ENCODE peak calls at places on chromosomes 6 and 20, in eight cellular contexts. U is GM23338, S is MM.1S, J is neural progenitor cell, C is PC-3, P is HCT116, Q is GM23248, O is SK-N-SH. M is an unnamed sample.

GRCh38 chr6:145453376-145453775 is 281.9 kb downstream of the EPM2A start:
- DNase-seq in U (peak; percentile 47), S (no peak), J (peak; percentile 3), C (no peak), P (peak; percentile 12), Q (peak; percentile 4), O (peak; percentile 9), M (no peak)

GRCh38 chr6:153503810-153504209 is 372.7 kb upstream of the RGS17 start:
- DNase-seq in U (peak; percentile 87), S (no peak), J (peak; percentile 51), C (peak; percentile 12), P (peak; percentile 32), Q (peak; percentile 3), O (no peak), M (no peak)

GRCh38 chr6:71887744-71888115 is 1.4 kb downstream of the RIMS1 start:
- DNase-seq in U (no peak), S (no peak), J (no peak), C (no peak), P (no peak), Q (no peak), O (no peak), M (no peak)

GRCh38 chr6:158939255-158940170 is 60.5 kb downstream of the RSPH3 start:
- DNase-seq in U (peak; percentile 65), S (no peak), J (peak; percentile 21), C (no peak), P (no peak), Q (peak; percentile 16), O (no peak), M (peak; percentile 22)

GRCh38 chr6:163661271-163661671 is 246.8 kb downstream of the QKI start:
- DNase-seq in U (no peak), S (no peak), J (no peak), C (no peak), P (no peak), Q (no peak), O (no peak), M (no peak)

GRCh38 chr6:125953502-125953875 is 3.1 kb upstream of the HINT3 start:
- DNase-seq in U (peak; percentile 76), S (peak; percentile 90), J (peak; percentile 56), C (peak; percentile 61), P (no peak), Q (no peak), O (no peak), M (peak; percentile 83)

GRCh38 chr6:152922706-152923105 is 60.1 kb downstream of the FBXO5 start:
- DNase-seq in U (no peak), S (no peak), J (no peak), C (no peak), P (no peak), Q (no peak), O (no peak), M (no peak)

GRCh38 chr6:72709436-72709835 is 87.6 kb downstream of the KCNQ5 start:
- DNase-seq in U (no peak), S (no peak), J (no peak), C (no peak), P (no peak), Q (no peak), O (no peak), M (no peak)

GRCh38 chr20:6071162-6071695 is 17.4 kb upstream of the LRRN4 start:
- DNase-seq in U (no peak), S (no peak), J (no peak), C (no peak), P (no peak), Q (no peak), O (no peak), M (no peak)

GRCh38 chr6:43242908-43243648 is at the start of gene TTBK1:
- DNase-seq in U (peak; percentile 64), S (no peak), J (peak; percentile 65), C (no peak), P (no peak), Q (peak; percentile 26), O (peak; percentile 95), M (no peak)

GRCh38 chr20:38343107-38343797 is 3.0 kb upstream of the LBP start:
- DNase-seq in U (no peak), S (no peak), J (no peak), C (no peak), P (no peak), Q (no peak), O (no peak), M (peak; percentile 27)

GRCh38 chr6:127376685-127377084 is 33.3 kb upstream of the ECHDC1 start:
- DNase-seq in U (no peak), S (no peak), J (no peak), C (no peak), P (no peak), Q (no peak), O (no peak), M (no peak)

GRCh38 chr6:75830959-75831885 is 82.2 kb downstream of the MYO6 start:
- DNase-seq in U (no peak), S (no peak), J (no peak), C (no peak), P (no peak), Q (peak; percentile 93), O (no peak), M (no peak)

GRCh38 chr6:73514746-73515110 is 6.1 kb downstream of the EEF1A1 start:
- DNase-seq in U (peak; percentile 42), S (no peak), J (no peak), C (no peak), P (no peak), Q (peak; percentile 32), O (no peak), M (no peak)

GRCh38 chr20:21090738-21091120 is 15.4 kb downstream of the LINC00237 start:
- DNase-seq in U (no peak), S (no peak), J (no peak), C (no peak), P (no peak), Q (no peak), O (no peak), M (no peak)

GRCh38 chr20:38247166-38247509 is 13.4 kb downstream of the KIAA1755 start:
- DNase-seq in U (no peak), S (no peak), J (no peak), C (no peak), P (no peak), Q (no peak), O (no peak), M (no peak)

GRCh38 chr6:53837875-53838806 is 43.3 kb downstream of the LRRC1 start:
- DNase-seq in U (no peak), S (no peak), J (peak; percentile 74), C (no peak), P (no peak), Q (no peak), O (no peak), M (no peak)

GRCh38 chr6:46381579-46381978 is 109.7 kb downstream of the RCAN2 start:
- DNase-seq in U (no peak), S (no peak), J (no peak), C (no peak), P (no peak), Q (no peak), O (no peak), M (no peak)

GRCh38 chr6:30061766-30062458 is 847 bp downstream of the POLR1H start:
- DNase-seq in U (peak; percentile 23), S (no peak), J (no peak), C (peak; percentile 44), P (no peak), Q (peak; percentile 57), O (peak; percentile 38), M (peak; percentile 29)

GRCh38 chr20:609371-609964 is 641 bp downstream of the TCF15 start:
- DNase-seq in U (peak; percentile 46), S (no peak), J (no peak), C (no peak), P (no peak), Q (no peak), O (peak; percentile 75), M (no peak)

DNA sequence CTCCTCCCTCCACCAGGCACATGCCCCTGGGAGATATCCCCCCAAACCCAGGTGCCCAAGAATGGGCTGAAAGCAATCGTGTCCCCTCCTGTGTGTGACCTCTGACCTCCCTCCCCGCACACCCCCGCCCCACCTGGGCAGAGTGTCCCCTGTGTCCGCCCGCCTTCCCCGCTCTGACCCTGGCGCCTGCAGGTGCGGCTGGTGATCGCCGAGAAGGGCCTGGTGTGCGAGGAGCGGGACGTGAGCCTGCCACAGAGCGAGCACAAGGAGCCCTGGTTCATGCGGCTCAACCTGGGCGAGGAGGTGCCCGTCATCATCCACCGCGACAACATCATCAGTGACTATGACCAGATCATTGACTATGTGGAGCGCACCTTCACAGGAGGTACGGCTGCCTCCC is 9.9 kb downstream of the GDAP1L1 start:
- DNase-seq in U (no peak), S (no peak), J (no peak), C (no peak), P (no peak), Q (no peak), O (no peak), M (no peak)
- H4K20me1 ChIP-seq in U (no peaks in the 10 kb centered on the region), S (no peaks in the 10 kb centered on the region), J (no peaks in the 10 kb centered on the region), C (no peaks in the 10 kb centered on the region), P (no peaks in the 10 kb centered on the region), Q (no peaks in the 10 kb centered on the region), O (no peaks in the 10 kb centered on the region), M (no peaks in the 10 kb centered on the region)

DNA sequence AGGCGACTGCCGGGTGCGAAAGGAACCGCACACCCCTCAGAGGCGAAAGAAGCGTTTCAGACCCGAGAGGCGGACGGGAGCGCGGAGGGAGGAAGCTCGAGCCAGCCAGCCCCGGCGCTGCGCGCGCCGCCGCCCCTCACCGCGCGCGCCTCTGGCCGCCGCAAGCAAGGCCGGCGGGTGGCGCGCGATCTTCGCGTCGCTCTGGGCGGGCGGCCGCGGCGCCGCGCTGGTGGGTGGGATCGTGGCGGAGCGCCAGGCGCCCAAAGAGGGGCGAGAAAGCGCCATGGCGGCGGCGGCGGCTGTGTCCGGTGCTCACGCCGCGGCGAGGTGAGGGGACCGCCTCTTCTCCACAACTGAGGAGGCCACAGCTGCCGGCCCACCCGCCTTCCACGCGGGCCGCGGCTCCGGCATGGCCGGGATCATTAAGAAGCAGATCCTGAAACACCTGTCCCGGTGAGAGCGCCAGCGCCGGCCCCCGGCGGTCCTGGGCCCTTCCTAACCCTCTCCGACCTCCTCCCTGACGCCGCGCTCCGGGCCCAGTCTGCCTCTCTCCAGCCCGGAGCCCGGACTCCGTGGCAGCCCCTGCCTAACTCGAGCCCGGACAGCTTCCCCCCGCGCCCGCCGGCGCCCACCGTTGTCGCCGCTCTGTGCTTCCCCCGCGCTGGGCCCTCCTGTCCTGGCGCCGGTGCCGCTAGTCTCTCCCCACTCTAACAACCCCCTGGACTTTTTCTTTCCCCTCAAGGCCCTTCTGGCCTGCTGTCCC is at the start of gene BLTP3A:
- DNase-seq in U (peak; percentile 87), S (peak; percentile 85), J (peak; percentile 93), C (peak; percentile 80), P (peak; percentile 33), Q (peak; percentile 89), O (peak; percentile 94), M (peak; percentile 94)
- TF ChIP-seq EZH2phosphoT487 in U (no peak), S (no peak), J (no peak), C (no peak), P (no peak), Q (no peak), O (no peak), M (no peak)

GRCh38 chr20:23200914-23201313 is 114.8 kb upstream of the CD93 start:
- DNase-seq in U (peak; percentile 85), S (no peak), J (peak; percentile 51), C (peak; percentile 70), P (peak; percentile 48), Q (peak; percentile 30), O (peak; percentile 16), M (peak; percentile 75)
- H3K27me3 ChIP-seq in U (no peaks in the 10 kb centered on the region), S (no peaks in the 10 kb centered on the region), J (peaks cover 63% of the 10 kb centered on the region), C (no peaks in the 10 kb centered on the region), P (peaks cover 33% of the 10 kb centered on the region), Q (no peaks in the 10 kb centered on the region), O (peaks cover 80% of the 10 kb centered on the region), M (no peaks in the 10 kb centered on the region)

DNA sequence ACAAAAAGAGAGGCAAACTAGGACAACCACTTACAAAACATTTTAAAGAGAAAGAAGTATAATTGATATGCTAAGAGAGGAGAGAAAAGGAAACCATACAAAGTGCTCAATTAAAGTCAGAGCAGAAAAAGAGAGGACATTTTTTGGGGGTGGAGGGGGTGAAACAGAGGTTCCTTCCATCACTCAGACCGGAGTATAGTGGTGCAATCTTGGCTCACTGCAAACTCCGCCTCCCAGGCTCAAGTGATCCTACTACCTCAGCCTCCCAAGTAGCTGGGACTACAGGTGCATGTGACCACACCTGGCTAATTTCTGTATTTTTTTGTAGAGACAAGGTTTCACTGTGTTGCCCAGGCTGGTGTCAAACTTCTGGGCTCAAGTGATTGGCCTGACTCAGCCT is 9.4 kb downstream of the WASF1 start:
- DNase-seq in U (peak; percentile 16), S (no peak), J (no peak), C (no peak), P (no peak), Q (no peak), O (no peak), M (no peak)
- H4K20me1 ChIP-seq in U (peaks cover 12% of the 10 kb centered on the region), S (no peaks in the 10 kb centered on the region), J (peaks cover 97% of the 10 kb centered on the region), C (no peaks in the 10 kb centered on the region), P (peaks cover 6% of the 10 kb centered on the region), Q (peaks cover 20% of the 10 kb centered on the region), O (peaks cover 57% of the 10 kb centered on the region), M (peaks cover 27% of the 10 kb centered on the region)